ENCODE peak calls at places on chromosome 5, in nine cellular contexts. One of them, this sample, is unnamed.

GRCh38 chr5:63055421-63055820 is 476.8 kb downstream of the LRRC70 start:
- DNase-seq in cardiac muscle cell: peak
- DNase-seq in ovary: no peak
- DNase-seq in cardiac fibroblast: no peak
- DNase-seq in A549: peak
- DNase-seq in AG09309: no peak
- DNase-seq in sigmoid colon: no peak
- DNase-seq in lung: no peak
- DNase-seq in mammary epithelial cell: no peak
- DNase-seq in this sample: no peak

GRCh38 chr5:138697720-138698360 is 55.4 kb upstream of the CTNNA1 start:
- DNase-seq in cardiac muscle cell: no peak
- DNase-seq in ovary: no peak
- DNase-seq in cardiac fibroblast: peak
- DNase-seq in A549: no peak
- DNase-seq in AG09309: no peak
- DNase-seq in sigmoid colon: no peak
- DNase-seq in lung: no peak
- DNase-seq in mammary epithelial cell: no peak
- DNase-seq in this sample: no peak

GRCh38 chr5:16935271-16936149 is 578 bp downstream of the MYO10 start:
- DNase-seq in cardiac muscle cell: no peak
- DNase-seq in ovary: peak
- DNase-seq in cardiac fibroblast: peak
- DNase-seq in A549: peak
- DNase-seq in AG09309: no peak
- DNase-seq in sigmoid colon: peak
- DNase-seq in lung: peak
- DNase-seq in mammary epithelial cell: peak
- DNase-seq in this sample: peak

GRCh38 chr5:24135536-24135935 is 509.2 kb downstream of the CDH10 start:
- DNase-seq in cardiac muscle cell: no peak
- DNase-seq in ovary: no peak
- DNase-seq in cardiac fibroblast: no peak
- DNase-seq in A549: peak
- DNase-seq in AG09309: no peak
- DNase-seq in sigmoid colon: no peak
- DNase-seq in lung: no peak
- DNase-seq in mammary epithelial cell: peak
- DNase-seq in this sample: no peak

GRCh38 chr5:108989761-108990392 is 242.2 kb downstream of the FER start:
- DNase-seq in cardiac muscle cell: no peak
- DNase-seq in ovary: no peak
- DNase-seq in cardiac fibroblast: peak
- DNase-seq in A549: no peak
- DNase-seq in AG09309: no peak
- DNase-seq in sigmoid colon: no peak
- DNase-seq in lung: no peak
- DNase-seq in mammary epithelial cell: no peak
- DNase-seq in this sample: no peak

GRCh38 chr5:143506881-143507552 is 103.5 kb upstream of the NR3C1 start:
- DNase-seq in cardiac muscle cell: peak
- DNase-seq in ovary: no peak
- DNase-seq in cardiac fibroblast: peak
- DNase-seq in A549: peak
- DNase-seq in AG09309: peak
- DNase-seq in sigmoid colon: no peak
- DNase-seq in lung: no peak
- DNase-seq in mammary epithelial cell: peak
- DNase-seq in this sample: no peak

GRCh38 chr5:129249891-129250290 is 155.3 kb downstream of the ISOC1 start:
- DNase-seq in cardiac muscle cell: peak
- DNase-seq in ovary: no peak
- DNase-seq in cardiac fibroblast: peak
- DNase-seq in A549: no peak
- DNase-seq in AG09309: no peak
- DNase-seq in sigmoid colon: no peak
- DNase-seq in lung: no peak
- DNase-seq in mammary epithelial cell: no peak
- DNase-seq in this sample: no peak

GRCh38 chr5:68884144-68884754 is 209.6 kb upstream of the SLC30A5 start:
- DNase-seq in cardiac muscle cell: no peak
- DNase-seq in ovary: no peak
- DNase-seq in cardiac fibroblast: no peak
- DNase-seq in A549: no peak
- DNase-seq in AG09309: no peak
- DNase-seq in sigmoid colon: no peak
- DNase-seq in lung: no peak
- DNase-seq in mammary epithelial cell: no peak
- DNase-seq in this sample: no peak

GRCh38 chr5:58724992-58725391 is 142.1 kb downstream of the RAB3C start:
- DNase-seq in cardiac muscle cell: no peak
- DNase-seq in ovary: no peak
- DNase-seq in cardiac fibroblast: no peak
- DNase-seq in A549: no peak
- DNase-seq in AG09309: no peak
- DNase-seq in sigmoid colon: no peak
- DNase-seq in lung: no peak
- DNase-seq in mammary epithelial cell: no peak
- DNase-seq in this sample: no peak

GRCh38 chr5:181190711-181191525 is 14.1 kb downstream of the TRIM7 start:
- DNase-seq in cardiac muscle cell: peak
- DNase-seq in ovary: peak
- DNase-seq in cardiac fibroblast: peak
- DNase-seq in A549: peak
- DNase-seq in AG09309: no peak
- DNase-seq in sigmoid colon: peak
- DNase-seq in lung: no peak
- DNase-seq in mammary epithelial cell: peak
- DNase-seq in this sample: peak

DNA sequence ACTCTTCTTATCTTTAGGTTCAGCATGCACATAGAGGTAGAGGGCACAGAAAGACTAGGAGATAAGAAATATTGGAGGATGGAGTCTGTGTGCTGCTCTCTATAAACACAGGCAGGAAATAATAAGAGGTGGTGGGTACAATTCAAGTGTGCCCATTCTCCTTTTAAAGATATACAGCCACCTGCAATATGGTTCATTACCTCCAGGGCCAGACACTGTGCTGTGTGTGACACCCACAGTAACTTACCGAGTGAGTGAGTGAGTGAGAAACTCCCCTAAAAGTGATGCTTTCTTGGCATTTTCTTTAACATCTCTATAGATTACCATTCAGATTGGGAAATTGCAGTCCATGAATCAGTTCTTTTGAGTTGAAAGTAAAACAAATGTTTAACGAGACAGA is 311.8 kb upstream of the KCNN2 start:
- DNase-seq in cardiac muscle cell: no peak
- DNase-seq in ovary: no peak
- DNase-seq in cardiac fibroblast: no peak
- DNase-seq in A549: no peak
- DNase-seq in AG09309: no peak
- DNase-seq in sigmoid colon: no peak
- DNase-seq in lung: no peak
- DNase-seq in mammary epithelial cell: no peak
- DNase-seq in this sample: no peak
- TF ChIP-seq CTCF in cardiac muscle cell: no peak
- TF ChIP-seq CTCF in ovary: no peak
- TF ChIP-seq CTCF in cardiac fibroblast: no peak
- TF ChIP-seq CTCF in A549: no peak
- TF ChIP-seq CTCF in AG09309: no peak
- TF ChIP-seq CTCF in sigmoid colon: no peak
- TF ChIP-seq CTCF in lung: no peak
- TF ChIP-seq CTCF in mammary epithelial cell: no peak
- TF ChIP-seq CTCF in this sample: no peak

GRCh38 chr5:36733183-36733582 is 126.8 kb downstream of the SLC1A3 start:
- DNase-seq in cardiac muscle cell: no peak
- DNase-seq in ovary: no peak
- DNase-seq in cardiac fibroblast: no peak
- DNase-seq in A549: no peak
- DNase-seq in AG09309: no peak
- DNase-seq in sigmoid colon: no peak
- DNase-seq in lung: no peak
- DNase-seq in mammary epithelial cell: peak
- DNase-seq in this sample: no peak

GRCh38 chr5:36730537-36731216 is 124.3 kb downstream of the SLC1A3 start:
- DNase-seq in cardiac muscle cell: no peak
- DNase-seq in ovary: no peak
- DNase-seq in cardiac fibroblast: no peak
- DNase-seq in A549: no peak
- DNase-seq in AG09309: no peak
- DNase-seq in sigmoid colon: no peak
- DNase-seq in lung: no peak
- DNase-seq in mammary epithelial cell: no peak
- DNase-seq in this sample: no peak

GRCh38 chr5:36728697-36729543 is 122.5 kb downstream of the SLC1A3 start:
- DNase-seq in cardiac muscle cell: peak
- DNase-seq in ovary: no peak
- DNase-seq in cardiac fibroblast: peak
- DNase-seq in A549: peak
- DNase-seq in AG09309: no peak
- DNase-seq in sigmoid colon: no peak
- DNase-seq in lung: no peak
- DNase-seq in mammary epithelial cell: peak
- DNase-seq in this sample: no peak

GRCh38 chr5:36739751-36740221 is 133.4 kb downstream of the SLC1A3 start:
- DNase-seq in cardiac muscle cell: peak
- DNase-seq in ovary: peak
- DNase-seq in cardiac fibroblast: peak
- DNase-seq in A549: peak
- DNase-seq in AG09309: no peak
- DNase-seq in sigmoid colon: no peak
- DNase-seq in lung: peak
- DNase-seq in mammary epithelial cell: peak
- DNase-seq in this sample: peak

DNA sequence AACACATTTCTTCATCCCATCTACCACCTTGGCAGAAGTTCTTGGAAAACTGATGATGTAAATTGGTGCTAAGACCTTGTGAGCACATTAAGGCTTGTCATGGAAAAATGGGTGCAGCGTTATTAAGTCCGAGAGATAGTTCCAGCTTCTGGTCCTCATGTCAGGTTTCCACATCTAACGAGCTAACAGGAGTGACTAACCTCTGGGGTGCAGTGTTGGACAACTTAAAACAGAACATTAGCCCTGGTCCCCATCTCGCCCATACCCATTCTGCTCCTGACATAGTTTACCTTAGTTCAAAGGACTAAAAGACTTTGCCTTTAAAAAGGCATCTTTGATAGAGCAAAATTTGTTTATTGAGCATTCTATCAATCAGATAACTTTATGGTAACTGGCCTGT is 128.0 kb downstream of the SLC1A3 start:
- DNase-seq in cardiac muscle cell: peak
- DNase-seq in ovary: no peak
- DNase-seq in cardiac fibroblast: peak
- DNase-seq in A549: peak
- DNase-seq in AG09309: no peak
- DNase-seq in sigmoid colon: no peak
- DNase-seq in lung: no peak
- DNase-seq in mammary epithelial cell: peak
- DNase-seq in this sample: no peak
- TF ChIP-seq CTCF in cardiac muscle cell: peak
- TF ChIP-seq CTCF in ovary: no peak
- TF ChIP-seq CTCF in cardiac fibroblast: no peak
- TF ChIP-seq CTCF in A549: peak
- TF ChIP-seq CTCF in AG09309: peak
- TF ChIP-seq CTCF in sigmoid colon: no peak
- TF ChIP-seq CTCF in lung: no peak
- TF ChIP-seq CTCF in mammary epithelial cell: peak
- TF ChIP-seq CTCF in this sample: no peak

GRCh38 chr5:83133797-83134196 is 56.5 kb downstream of the XRCC4 start:
- DNase-seq in cardiac muscle cell: no peak
- DNase-seq in ovary: no peak
- DNase-seq in cardiac fibroblast: no peak
- DNase-seq in A549: no peak
- DNase-seq in AG09309: no peak
- DNase-seq in sigmoid colon: no peak
- DNase-seq in lung: no peak
- DNase-seq in mammary epithelial cell: no peak
- DNase-seq in this sample: no peak
- TF ChIP-seq CTCF in cardiac muscle cell: no peak
- TF ChIP-seq CTCF in ovary: no peak
- TF ChIP-seq CTCF in cardiac fibroblast: no peak
- TF ChIP-seq CTCF in A549: no peak
- TF ChIP-seq CTCF in AG09309: no peak
- TF ChIP-seq CTCF in sigmoid colon: no peak
- TF ChIP-seq CTCF in lung: no peak
- TF ChIP-seq CTCF in mammary epithelial cell: no peak
- TF ChIP-seq CTCF in this sample: no peak

GRCh38 chr5:56314536-56314935 is 81.4 kb upstream of the ANKRD55 start:
- DNase-seq in cardiac muscle cell: peak
- DNase-seq in ovary: no peak
- DNase-seq in cardiac fibroblast: peak
- DNase-seq in A549: peak
- DNase-seq in AG09309: no peak
- DNase-seq in sigmoid colon: no peak
- DNase-seq in lung: no peak
- DNase-seq in mammary epithelial cell: no peak
- DNase-seq in this sample: no peak
- TF ChIP-seq CTCF in cardiac muscle cell: peak
- TF ChIP-seq CTCF in ovary: no peak
- TF ChIP-seq CTCF in cardiac fibroblast: peak
- TF ChIP-seq CTCF in A549: peak
- TF ChIP-seq CTCF in AG09309: peak
- TF ChIP-seq CTCF in sigmoid colon: no peak
- TF ChIP-seq CTCF in lung: no peak
- TF ChIP-seq CTCF in mammary epithelial cell: no peak
- TF ChIP-seq CTCF in this sample: no peak

GRCh38 chr5:317086-317811 is 4.3 kb upstream of the AHRR start:
- DNase-seq in cardiac muscle cell: peak
- DNase-seq in ovary: no peak
- DNase-seq in cardiac fibroblast: peak
- DNase-seq in A549: peak
- DNase-seq in AG09309: peak
- DNase-seq in sigmoid colon: no peak
- DNase-seq in lung: no peak
- DNase-seq in mammary epithelial cell: peak
- DNase-seq in this sample: peak
- TF ChIP-seq CTCF in cardiac muscle cell: peak
- TF ChIP-seq CTCF in ovary: no peak
- TF ChIP-seq CTCF in cardiac fibroblast: peak
- TF ChIP-seq CTCF in A549: peak
- TF ChIP-seq CTCF in AG09309: peak
- TF ChIP-seq CTCF in sigmoid colon: peak
- TF ChIP-seq CTCF in lung: peak
- TF ChIP-seq CTCF in mammary epithelial cell: peak
- TF ChIP-seq CTCF in this sample: peak

DNA sequence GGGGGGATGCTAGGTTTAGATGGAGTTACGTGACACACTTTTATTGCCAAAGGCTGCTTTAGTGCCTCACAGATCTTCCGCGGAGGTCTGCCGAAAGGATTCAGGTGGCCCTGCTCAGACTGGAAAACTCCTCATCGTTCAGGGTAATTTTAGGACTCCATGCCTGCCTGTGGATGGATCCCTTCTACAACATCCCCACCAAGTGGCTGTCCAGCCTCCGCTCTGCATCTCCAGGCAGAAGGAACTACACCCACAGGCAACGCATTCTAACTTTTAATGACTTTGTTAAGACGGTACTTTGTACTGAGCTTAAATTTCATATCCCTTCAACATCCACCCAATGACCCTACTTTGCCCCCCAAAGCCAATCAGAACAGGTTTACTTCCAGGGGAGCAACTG is 29.4 kb downstream of the ATPSCKMT start:
- DNase-seq in cardiac muscle cell: no peak
- DNase-seq in ovary: no peak
- DNase-seq in cardiac fibroblast: no peak
- DNase-seq in A549: no peak
- DNase-seq in AG09309: no peak
- DNase-seq in sigmoid colon: no peak
- DNase-seq in lung: no peak
- DNase-seq in mammary epithelial cell: no peak
- DNase-seq in this sample: no peak
- TF ChIP-seq CTCF in cardiac muscle cell: no peak
- TF ChIP-seq CTCF in ovary: no peak
- TF ChIP-seq CTCF in cardiac fibroblast: no peak
- TF ChIP-seq CTCF in A549: no peak
- TF ChIP-seq CTCF in AG09309: peak
- TF ChIP-seq CTCF in sigmoid colon: no peak
- TF ChIP-seq CTCF in lung: no peak
- TF ChIP-seq CTCF in mammary epithelial cell: no peak
- TF ChIP-seq CTCF in this sample: no peak

This sample was measured in neural crest cell.